ENCODE peak calls at places on chromosomes 12 and 14, in five cellular contexts. T, J, D, Y and R are unnamed samples.

GRCh38 chr12:14905269-14906004 is 19.8 kb upstream of the MGP start:
- DNase-seq in T (no peak), J (no peak), D (no peak), Y (no peak), R (no peak)

GRCh38 chr12:27488479-27488878 is 35.5 kb upstream of the PPFIBP1 start:
- DNase-seq in T (no peak), J (no peak), D (no peak), Y (no peak), R (no peak)

GRCh38 chr14:72787841-72788240 is 106.1 kb downstream of the DPF3 start:
- DNase-seq in T (no peak), J (no peak), D (no peak), Y (no peak), R (no peak)

GRCh38 chr14:53004976-53005375 is 54.1 kb upstream of the FERMT2 start:
- DNase-seq in T (no peak), J (no peak), D (no peak), Y (no peak), R (no peak)

GRCh38 chr12:11981174-11981733 is 89.5 kb upstream of the BCL2L14 start:
- DNase-seq in T (no peak), J (peak), D (no peak), Y (no peak), R (no peak)

GRCh38 chr14:68380304-68380840 is 412.5 kb downstream of the ZFP36L1 start:
- DNase-seq in T (no peak), J (peak), D (no peak), Y (no peak), R (no peak)

GRCh38 chr14:63853831-63854293 is 1.1 kb downstream of the SYNE2 start:
- DNase-seq in T (peak), J (no peak), D (no peak), Y (no peak), R (no peak)

GRCh38 chr12:110354172-110354780 is 49.2 kb downstream of the ANAPC7 start:
- DNase-seq in T (no peak), J (no peak), D (no peak), Y (peak), R (no peak)

GRCh38 chr12:53145383-53145782 is 35.1 kb upstream of the ZNF740 start:
- DNase-seq in T (peak), J (no peak), D (no peak), Y (no peak), R (no peak)

GRCh38 chr12:80314741-80315140 is 129.3 kb upstream of the PTPRQ start:
- DNase-seq in T (no peak), J (no peak), D (no peak), Y (no peak), R (no peak)

GRCh38 chr12:16303939-16304338 is 26.5 kb upstream of the SLC15A5 start:
- DNase-seq in T (no peak), J (no peak), D (no peak), Y (no peak), R (no peak)

GRCh38 chr12:52318241-52318990 is 2.8 kb downstream of the KRT83 start:
- DNase-seq in T (no peak), J (no peak), D (no peak), Y (no peak), R (no peak)

GRCh38 chr12:42801271-42801670 is 211.7 kb upstream of the PRICKLE1 start:
- DNase-seq in T (no peak), J (no peak), D (no peak), Y (no peak), R (no peak)

GRCh38 chr12:31620311-31620710 is 29.4 kb upstream of the DENND5B start:
- DNase-seq in T (peak), J (no peak), D (no peak), Y (no peak), R (no peak)

GRCh38 chr12:78167510-78167909 is 336.8 kb downstream of the NAV3 start:
- DNase-seq in T (no peak), J (no peak), D (no peak), Y (no peak), R (no peak)

GRCh38 chr14:94382684-94383663 is 5.4 kb downstream of the SERPINA1 start:
- DNase-seq in T (no peak), J (no peak), D (no peak), Y (no peak), R (no peak)

GRCh38 chr14:77654001-77654431 is 37.6 kb upstream of the SPTLC2 start:
- DNase-seq in T (no peak), J (no peak), D (no peak), Y (no peak), R (no peak)

GRCh38 chr14:50531595-50532501 is 521 bp downstream of the MAP4K5 start:
- DNase-seq in T (no peak), J (no peak), D (peak), Y (peak), R (no peak)

GRCh38 chr12:132787877-132788276 is 26.2 kb upstream of the ANKLE2 start:
- DNase-seq in T (no peak), J (no peak), D (no peak), Y (no peak), R (no peak)
- TF ChIP-seq SIN3A in T (no peak), J (no peak), D (no peak), Y (no peak), R (no peak)

GRCh38 chr12:127024791-127025190 is 1242.2 kb upstream of the TMEM132C start:
- DNase-seq in T (no peak), J (no peak), D (no peak), Y (no peak), R (no peak)

DNA sequence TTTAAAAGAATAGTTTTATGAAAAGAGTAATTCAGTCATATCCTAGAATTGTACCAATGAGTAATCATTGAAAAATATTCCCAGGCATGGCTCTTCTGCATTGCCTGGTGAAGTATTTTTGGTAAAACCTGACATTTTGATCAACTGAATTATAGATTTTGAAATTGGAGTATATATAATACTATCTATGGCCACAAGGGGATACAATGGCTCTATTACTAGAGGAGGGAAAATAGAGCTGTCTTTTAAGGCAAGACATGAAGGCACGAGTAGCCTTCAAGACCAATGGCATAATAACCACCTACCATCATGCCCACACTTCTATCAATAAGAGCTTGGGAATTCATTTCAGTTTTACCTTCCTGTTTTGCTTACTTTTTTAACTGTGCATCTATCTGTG is 1241.4 kb upstream of the TMEM132C start:
- DNase-seq in T (no peak), J (no peak), D (no peak), Y (peak), R (no peak)
- TF ChIP-seq CTCF in T (no peak), J (no peak), D (no peak), Y (peak), R (peak)

GRCh38 chr14:101182476-101182875 is 279.0 kb upstream of the RTL1 start:
- DNase-seq in T (no peak), J (no peak), D (no peak), Y (no peak), R (no peak)
- TF ChIP-seq CEBPB in T (no peak), J (no peak), D (no peak), Y (no peak), R (no peak)

DNA sequence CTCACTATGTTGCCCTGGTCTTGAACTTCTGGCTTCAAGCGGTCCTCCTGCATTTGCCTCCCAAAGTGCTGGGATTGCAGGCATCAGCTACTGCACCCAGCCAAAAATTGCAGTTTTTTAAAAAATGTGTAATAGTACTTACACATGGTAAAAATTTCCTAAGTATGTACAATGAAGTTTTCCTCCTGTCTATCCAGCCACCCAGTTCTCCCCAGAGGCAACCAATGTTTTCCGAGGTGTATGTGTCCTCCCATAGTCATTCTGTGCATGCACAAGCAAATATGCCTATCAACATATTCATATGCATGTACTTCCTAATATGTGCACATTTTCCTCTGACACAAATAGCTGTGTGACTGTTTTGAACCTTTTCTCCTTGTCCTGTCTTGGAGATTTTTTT is 195.0 kb downstream of the SLC5A8 start:
- DNase-seq in T (no peak), J (no peak), D (no peak), Y (no peak), R (no peak)
- TF ChIP-seq SIN3A in T (no peak), J (no peak), D (no peak), Y (no peak), R (no peak)

GRCh38 chr14:32246751-32247150 is 43.7 kb upstream of the RNU6-8 start:
- DNase-seq in T (no peak), J (no peak), D (no peak), Y (no peak), R (no peak)

GRCh38 chr14:32249780-32250179 is 46.7 kb upstream of the RNU6-8 start:
- DNase-seq in T (no peak), J (no peak), D (no peak), Y (no peak), R (no peak)

DNA sequence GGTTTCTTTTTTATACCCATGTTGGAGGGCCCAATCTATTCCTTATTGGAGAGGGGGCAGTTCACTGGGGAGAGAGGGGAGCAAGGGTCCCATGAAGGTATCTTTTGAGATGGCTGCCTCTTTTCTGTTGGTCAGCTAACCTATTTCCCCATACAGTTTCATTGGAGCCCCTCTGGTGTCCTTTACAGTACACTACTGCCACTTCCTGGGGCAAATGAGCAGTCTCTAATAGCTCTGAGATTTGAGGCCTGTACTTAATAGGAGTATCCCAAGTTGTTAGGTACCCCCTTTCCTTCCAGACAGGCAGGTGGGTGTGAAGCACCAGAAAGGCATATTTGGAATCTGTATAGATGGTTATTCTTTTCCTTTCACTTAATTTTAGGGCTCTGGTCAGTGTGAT is 41.3 kb upstream of the RNU6-8 start:
- DNase-seq in T (peak), J (no peak), D (no peak), Y (no peak), R (no peak)
- TF ChIP-seq CTCF in T (peak), J (no peak), D (no peak), Y (peak), R (no peak)

GRCh38 chr14:100826371-100827139 is 637 bp downstream of the MEG3 start:
- DNase-seq in T (no peak), J (no peak), D (no peak), Y (no peak), R (no peak)
- TF ChIP-seq CEBPB in T (no peak), J (no peak), D (no peak), Y (no peak), R (no peak)

GRCh38 chr12:113591480-113591971 is 119.9 kb upstream of the LHX5 start:
- DNase-seq in T (no peak), J (no peak), D (no peak), Y (peak), R (no peak)
- TF ChIP-seq SIN3A in T (no peak), J (no peak), D (no peak), Y (peak), R (no peak)

GRCh38 chr14:105171004-105171673 is 2.6 kb upstream of the JAG2 start:
- DNase-seq in T (no peak), J (no peak), D (no peak), Y (no peak), R (no peak)
- TF ChIP-seq CTCF in T (no peak), J (no peak), D (no peak), Y (no peak), R (no peak)

GRCh38 chr12:124484067-124484466 is 83.3 kb downstream of the NCOR2 start:
- DNase-seq in T (no peak), J (no peak), D (no peak), Y (no peak), R (no peak)

GRCh38 chr12:124482901-124483799 is 84.3 kb downstream of the NCOR2 start:
- DNase-seq in T (no peak), J (no peak), D (no peak), Y (no peak), R (no peak)

GRCh38 chr12:124486346-124486963 is 81.0 kb downstream of the NCOR2 start:
- DNase-seq in T (no peak), J (no peak), D (no peak), Y (no peak), R (no peak)

GRCh38 chr12:124485371-124485770 is 82.0 kb downstream of the NCOR2 start:
- DNase-seq in T (no peak), J (no peak), D (no peak), Y (no peak), R (no peak)

DNA sequence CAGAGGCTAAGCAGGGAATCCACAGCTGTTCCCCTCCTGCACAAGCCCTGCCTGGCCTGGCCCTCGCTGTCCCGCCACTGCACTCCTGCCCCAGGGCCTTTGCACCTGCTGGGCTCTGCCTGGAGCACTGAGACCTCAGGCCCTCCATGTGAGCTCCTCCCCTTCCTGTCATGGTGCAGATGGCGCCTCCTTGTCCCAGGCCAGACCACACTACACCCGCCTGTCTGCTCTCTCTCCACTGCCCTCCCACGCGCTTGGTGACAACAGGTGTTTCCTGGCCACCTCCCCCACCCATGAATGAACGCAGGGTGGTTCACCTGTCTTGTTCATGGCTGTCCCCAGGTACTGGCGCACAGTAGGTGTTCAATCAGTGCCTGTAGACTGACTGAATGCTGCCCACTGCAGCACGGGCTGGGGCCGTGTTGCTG is 82.9 kb downstream of the NCOR2 start:
- DNase-seq in T (no peak), J (no peak), D (no peak), Y (no peak), R (no peak)
- TF ChIP-seq CEBPB in T (no peak), J (no peak), D (no peak), Y (no peak), R (no peak)